ENCODE peak calls at places on chromosomes 1 and 21, in nine cellular contexts. Y is T-cell; Q is Right ventricle myocardium superior; W is NCI-H1105; V is AG08396; H is dorsolateral prefrontal cortex; P is mucosa of gallbladder; L is CD8-positive, alpha-beta memory T cell; D is neural crest cell. N is an unnamed sample.

GRCh38 chr21:33067045-33067444 is 2.9 kb upstream of the OLIG1 start:
- DNase-seq in Y (no peak), Q (no peak), W (no peak), V (no peak), H (no peak), P (no peak), L (no peak), D (no peak), N (no peak)

GRCh38 chr1:24955161-24955560 is 25.1 kb upstream of the RUNX3 start:
- DNase-seq in Y (no peak), Q (no peak), W (no peak), V (no peak), H (no peak), P (no peak), L (peak), D (no peak), N (no peak)

GRCh38 chr1:1240822-1241587 is 5.5 kb downstream of the C1QTNF12 start:
- DNase-seq in Y (no peak), Q (no peak), W (no peak), V (peak), H (no peak), P (no peak), L (no peak), D (no peak), N (no peak)

GRCh38 chr1:203172184-203173115 is 3.2 kb downstream of the MYBPH start:
- DNase-seq in Y (no peak), Q (peak), W (peak), V (peak), H (peak), P (peak), L (peak), D (peak), N (no peak)

GRCh38 chr1:6234502-6235295 is 1.1 kb downstream of the ICMT start:
- DNase-seq in Y (no peak), Q (no peak), W (no peak), V (no peak), H (no peak), P (no peak), L (no peak), D (no peak), N (no peak)

GRCh38 chr1:182974792-182975191 is 21.8 kb upstream of the SHCBP1L start:
- DNase-seq in Y (no peak), Q (no peak), W (no peak), V (no peak), H (no peak), P (no peak), L (no peak), D (no peak), N (no peak)

GRCh38 chr1:165228111-165228655 is 128.3 kb downstream of the LMX1A start:
- DNase-seq in Y (no peak), Q (no peak), W (no peak), V (no peak), H (no peak), P (no peak), L (no peak), D (no peak), N (no peak)

GRCh38 chr1:237976345-237976744 is 85.6 kb upstream of the ZP4 start:
- DNase-seq in Y (no peak), Q (no peak), W (no peak), V (no peak), H (no peak), P (no peak), L (no peak), D (no peak), N (no peak)

GRCh38 chr21:45147473-45148315 is 73.3 kb downstream of the ADARB1 start:
- DNase-seq in Y (no peak), Q (no peak), W (no peak), V (no peak), H (no peak), P (no peak), L (no peak), D (no peak), N (no peak)

GRCh38 chr1:11979453-11979817 is 809 bp upstream of the MFN2 start:
- DNase-seq in Y (no peak), Q (no peak), W (peak), V (no peak), H (no peak), P (no peak), L (no peak), D (no peak), N (no peak)

GRCh38 chr1:202805886-202806511 is 2.2 kb downstream of the KDM5B start:
- DNase-seq in Y (no peak), Q (no peak), W (no peak), V (no peak), H (no peak), P (no peak), L (no peak), D (no peak), N (no peak)

GRCh38 chr1:30661311-30661710 is 62.1 kb downstream of the MATN1 start:
- DNase-seq in Y (no peak), Q (no peak), W (no peak), V (no peak), H (no peak), P (no peak), L (no peak), D (no peak), N (no peak)

GRCh38 chr21:45612096-45613019 is 31.2 kb upstream of the PCBP3 start:
- DNase-seq in Y (no peak), Q (no peak), W (no peak), V (peak), H (no peak), P (peak), L (no peak), D (no peak), N (no peak)

GRCh38 chr21:23016617-23017016 is 2018.4 kb downstream of the NCAM2 start:
- DNase-seq in Y (no peak), Q (no peak), W (no peak), V (no peak), H (no peak), P (no peak), L (no peak), D (peak), N (no peak)

GRCh38 chr21:34819357-34819999 is 150.7 kb downstream of the CLIC6 start:
- DNase-seq in Y (no peak), Q (no peak), W (no peak), V (no peak), H (no peak), P (no peak), L (no peak), D (no peak), N (no peak)

GRCh38 chr1:25971044-25971881 is 26.6 kb downstream of the PAFAH2 start:
- DNase-seq in Y (peak), Q (no peak), W (no peak), V (no peak), H (no peak), P (no peak), L (no peak), D (no peak), N (no peak)

GRCh38 chr1:247110627-247111258 is 6.6 kb upstream of the ZNF669 start:
- DNase-seq in Y (no peak), Q (no peak), W (no peak), V (no peak), H (no peak), P (no peak), L (no peak), D (no peak), N (no peak)

GRCh38 chr1:17429183-17429582 is 10.3 kb downstream of the RCC2 start:
- DNase-seq in Y (no peak), Q (no peak), W (no peak), V (no peak), H (no peak), P (no peak), L (no peak), D (no peak), N (no peak)

GRCh38 chr1:145988773-145989172 is 7.6 kb downstream of the TXNIP start:
- DNase-seq in Y (no peak), Q (no peak), W (no peak), V (no peak), H (no peak), P (no peak), L (no peak), D (no peak), N (no peak)

GRCh38 chr1:101105877-101106276 is 80.3 kb upstream of the DPH5 start:
- DNase-seq in Y (no peak), Q (no peak), W (no peak), V (peak), H (no peak), P (no peak), L (no peak), D (no peak), N (no peak)

GRCh38 chr1:38589036-38589435 is 270.5 kb downstream of the RRAGC start:
- DNase-seq in Y (no peak), Q (peak), W (no peak), V (no peak), H (no peak), P (no peak), L (no peak), D (no peak), N (no peak)